ENCODE peak calls at places on chromosomes 13 and 19, in eight cellular contexts. One of them, this sample, is unnamed. For H3K4me1, the result is how much of the 10 kb centered on the place peaks cover.

GRCh38 chr13:105642511-105642958 is 892.9 kb downstream of the EFNB2 start:
- DNase-seq in tibial nerve: no peak
- DNase-seq in gastrocnemius medialis: no peak
- DNase-seq in cardiac muscle cell: no peak
- DNase-seq in tibial artery: no peak
- DNase-seq in A549: peak
- DNase-seq in PC-3: peak
- DNase-seq in adrenal gland: no peak
- DNase-seq in this sample: no peak

GRCh38 chr13:94480672-94481145 is 1.2 kb upstream of the DCT start:
- DNase-seq in adrenal gland: no peak
- DNase-seq in cardiac muscle cell: no peak
- DNase-seq in gastrocnemius medialis: peak
- DNase-seq in PC-3: no peak
- DNase-seq in A549: no peak
- DNase-seq in tibial nerve: peak
- DNase-seq in tibial artery: no peak
- DNase-seq in this sample: peak

GRCh38 chr13:28755546-28755870 is 36.7 kb upstream of the SLC46A3 start:
- DNase-seq in PC-3: no peak
- DNase-seq in tibial artery: no peak
- DNase-seq in A549: no peak
- DNase-seq in gastrocnemius medialis: no peak
- DNase-seq in tibial nerve: no peak
- DNase-seq in adrenal gland: no peak
- DNase-seq in cardiac muscle cell: no peak
- DNase-seq in this sample: no peak

GRCh38 chr13:50268500-50268899 is 253.3 kb downstream of the KCNRG start:
- DNase-seq in PC-3: no peak
- DNase-seq in cardiac muscle cell: no peak
- DNase-seq in tibial nerve: no peak
- DNase-seq in adrenal gland: no peak
- DNase-seq in A549: no peak
- DNase-seq in tibial artery: no peak
- DNase-seq in gastrocnemius medialis: no peak
- DNase-seq in this sample: no peak

GRCh38 chr13:53200498-53201453 is 172.2 kb downstream of the OLFM4 start:
- DNase-seq in adrenal gland: no peak
- DNase-seq in PC-3: no peak
- DNase-seq in gastrocnemius medialis: no peak
- DNase-seq in A549: no peak
- DNase-seq in cardiac muscle cell: peak
- DNase-seq in tibial nerve: peak
- DNase-seq in tibial artery: no peak
- DNase-seq in this sample: peak

GRCh38 chr19:43395561-43395960 is 19.1 kb upstream of the TEX101 start:
- DNase-seq in tibial artery: no peak
- DNase-seq in gastrocnemius medialis: no peak
- DNase-seq in A549: no peak
- DNase-seq in tibial nerve: no peak
- DNase-seq in adrenal gland: no peak
- DNase-seq in PC-3: peak
- DNase-seq in cardiac muscle cell: no peak
- DNase-seq in this sample: no peak

GRCh38 chr19:53432088-53432661 is 391 bp downstream of the ZNF761 start:
- DNase-seq in adrenal gland: no peak
- DNase-seq in PC-3: peak
- DNase-seq in A549: peak
- DNase-seq in cardiac muscle cell: peak
- DNase-seq in tibial artery: no peak
- DNase-seq in gastrocnemius medialis: no peak
- DNase-seq in tibial nerve: no peak
- DNase-seq in this sample: peak

GRCh38 chr13:48772908-48773307 is 119.2 kb downstream of the CYSLTR2 start:
- DNase-seq in PC-3: no peak
- DNase-seq in tibial artery: no peak
- DNase-seq in tibial nerve: no peak
- DNase-seq in cardiac muscle cell: no peak
- DNase-seq in A549: no peak
- DNase-seq in gastrocnemius medialis: no peak
- DNase-seq in adrenal gland: no peak
- DNase-seq in this sample: no peak

GRCh38 chr19:1690570-1691307 is 38.3 kb upstream of the TCF3 start:
- DNase-seq in adrenal gland: no peak
- DNase-seq in tibial artery: no peak
- DNase-seq in cardiac muscle cell: peak
- DNase-seq in tibial nerve: no peak
- DNase-seq in PC-3: peak
- DNase-seq in A549: no peak
- DNase-seq in gastrocnemius medialis: no peak
- DNase-seq in this sample: no peak

GRCh38 chr13:24636776-24637175 is 43.4 kb upstream of the ATP12A start:
- DNase-seq in tibial artery: no peak
- DNase-seq in adrenal gland: no peak
- DNase-seq in A549: no peak
- DNase-seq in PC-3: no peak
- DNase-seq in gastrocnemius medialis: no peak
- DNase-seq in cardiac muscle cell: no peak
- DNase-seq in tibial nerve: no peak
- DNase-seq in this sample: no peak

GRCh38 chr13:29497137-29497654 is 98.3 kb downstream of the SLC7A1 start:
- DNase-seq in A549: no peak
- DNase-seq in tibial nerve: no peak
- DNase-seq in adrenal gland: peak
- DNase-seq in cardiac muscle cell: peak
- DNase-seq in tibial artery: no peak
- DNase-seq in PC-3: no peak
- DNase-seq in gastrocnemius medialis: peak
- DNase-seq in this sample: peak

GRCh38 chr13:99214691-99215090 is 14.0 kb downstream of the UBAC2 start:
- DNase-seq in cardiac muscle cell: no peak
- DNase-seq in tibial nerve: no peak
- DNase-seq in tibial artery: no peak
- DNase-seq in PC-3: no peak
- DNase-seq in adrenal gland: no peak
- DNase-seq in gastrocnemius medialis: no peak
- DNase-seq in A549: no peak
- DNase-seq in this sample: no peak

GRCh38 chr19:9862897-9863296 is 27.8 kb downstream of the PIN1 start:
- DNase-seq in tibial artery: no peak
- DNase-seq in PC-3: no peak
- DNase-seq in cardiac muscle cell: no peak
- DNase-seq in adrenal gland: no peak
- DNase-seq in gastrocnemius medialis: no peak
- DNase-seq in A549: no peak
- DNase-seq in tibial nerve: no peak
- DNase-seq in this sample: no peak

GRCh38 chr19:16325671-16326400 is 1.2 kb downstream of the KLF2 start:
- DNase-seq in cardiac muscle cell: peak
- DNase-seq in PC-3: no peak
- DNase-seq in adrenal gland: peak
- DNase-seq in gastrocnemius medialis: no peak
- DNase-seq in tibial artery: peak
- DNase-seq in tibial nerve: no peak
- DNase-seq in A549: peak
- DNase-seq in this sample: peak

GRCh38 chr19:7982651-7983099 is 22.8 kb downstream of the ELAVL1 start:
- DNase-seq in adrenal gland: peak
- DNase-seq in tibial artery: no peak
- DNase-seq in A549: no peak
- DNase-seq in tibial nerve: no peak
- DNase-seq in cardiac muscle cell: no peak
- DNase-seq in PC-3: no peak
- DNase-seq in gastrocnemius medialis: no peak
- DNase-seq in this sample: peak

GRCh38 chr19:35056513-35057063 is 15.1 kb downstream of the HPN start:
- DNase-seq in adrenal gland: no peak
- DNase-seq in tibial nerve: no peak
- DNase-seq in PC-3: no peak
- DNase-seq in A549: no peak
- DNase-seq in tibial artery: no peak
- DNase-seq in cardiac muscle cell: no peak
- DNase-seq in gastrocnemius medialis: no peak
- DNase-seq in this sample: no peak

GRCh38 chr13:99464441-99464949 is 36.8 kb upstream of the TM9SF2 start:
- DNase-seq in PC-3: no peak
- DNase-seq in tibial nerve: no peak
- DNase-seq in A549: no peak
- DNase-seq in tibial artery: no peak
- DNase-seq in adrenal gland: no peak
- DNase-seq in cardiac muscle cell: no peak
- DNase-seq in gastrocnemius medialis: no peak
- DNase-seq in this sample: no peak

GRCh38 chr19:1618157-1619093 is 13.2 kb upstream of the UQCR11 start:
- DNase-seq in adrenal gland: no peak
- DNase-seq in cardiac muscle cell: peak
- DNase-seq in tibial artery: no peak
- DNase-seq in tibial nerve: no peak
- DNase-seq in PC-3: peak
- DNase-seq in A549: peak
- DNase-seq in gastrocnemius medialis: no peak
- DNase-seq in this sample: no peak

GRCh38 chr13:28012896-28013295 is 24.4 kb upstream of the URAD start:
- DNase-seq in PC-3: peak
- DNase-seq in A549: no peak
- DNase-seq in tibial nerve: no peak
- DNase-seq in cardiac muscle cell: no peak
- DNase-seq in adrenal gland: no peak
- DNase-seq in gastrocnemius medialis: no peak
- DNase-seq in tibial artery: no peak
- DNase-seq in this sample: no peak

DNA sequence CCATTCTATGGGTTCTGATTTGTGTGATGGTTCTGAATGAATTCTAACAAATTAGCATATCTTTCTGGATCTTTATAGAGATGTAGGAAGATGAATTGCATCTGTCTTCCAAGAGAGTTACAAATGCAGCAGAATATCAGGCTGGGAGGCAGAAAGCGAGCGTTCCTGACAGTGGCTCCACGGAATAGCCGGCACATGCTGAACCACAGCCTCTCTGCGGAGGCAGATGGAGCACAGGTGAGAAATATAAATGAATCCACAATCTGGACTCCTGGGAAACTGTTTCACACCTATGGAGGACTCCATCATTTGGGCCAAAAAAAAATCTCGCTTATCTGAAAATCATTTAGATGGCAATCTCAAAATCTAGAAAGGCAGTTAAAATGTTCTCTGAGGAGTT is 34.5 kb upstream of the WASF3 start:
- DNase-seq in gastrocnemius medialis: no peak
- DNase-seq in adrenal gland: no peak
- DNase-seq in tibial nerve: no peak
- DNase-seq in cardiac muscle cell: no peak
- DNase-seq in tibial artery: no peak
- DNase-seq in A549: no peak
- DNase-seq in PC-3: no peak
- DNase-seq in this sample: no peak
- H3K4me1 ChIP-seq in gastrocnemius medialis: under half
- H3K4me1 ChIP-seq in adrenal gland: under half
- H3K4me1 ChIP-seq in tibial nerve: under half
- H3K4me1 ChIP-seq in cardiac muscle cell: under half
- H3K4me1 ChIP-seq in tibial artery: under half
- H3K4me1 ChIP-seq in A549: under half
- H3K4me1 ChIP-seq in PC-3: under half
- H3K4me1 ChIP-seq in this sample: under half

DNA sequence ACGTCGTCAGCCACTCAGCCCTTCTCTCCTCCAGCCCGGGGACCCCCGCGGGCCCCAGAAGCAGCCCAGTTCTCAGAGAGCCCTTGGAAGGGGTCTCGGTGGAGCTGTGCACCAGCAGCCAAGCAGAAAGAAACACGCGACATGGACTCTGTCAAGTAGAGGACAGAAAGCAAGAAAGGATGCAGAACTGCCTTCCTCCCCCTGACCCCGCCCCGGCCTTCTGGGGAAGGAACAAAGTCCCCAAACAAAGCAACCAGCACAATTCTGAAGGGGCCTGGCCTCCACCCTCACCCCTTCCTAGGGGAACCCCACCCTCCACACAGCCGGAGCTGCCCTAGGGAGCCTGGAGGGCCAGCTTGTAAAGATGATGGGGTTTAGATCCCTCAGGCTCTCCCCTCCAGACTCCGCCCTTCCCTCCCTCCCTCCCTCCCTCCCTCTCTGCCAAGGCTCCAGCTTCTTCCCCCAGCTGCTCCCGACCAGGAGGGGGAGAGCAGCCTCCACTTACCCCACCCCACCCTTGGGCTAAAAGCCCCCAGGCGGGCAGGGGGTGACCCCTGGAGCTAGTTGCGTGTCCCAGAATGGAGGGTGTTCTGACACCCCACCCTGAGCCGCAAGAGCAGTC is 7.8 kb downstream of the LYL1 start:
- DNase-seq in gastrocnemius medialis: no peak
- DNase-seq in tibial artery: no peak
- DNase-seq in adrenal gland: no peak
- DNase-seq in A549: no peak
- DNase-seq in cardiac muscle cell: no peak
- DNase-seq in tibial nerve: no peak
- DNase-seq in PC-3: peak
- DNase-seq in this sample: no peak
- H3K27ac ChIP-seq in gastrocnemius medialis: peak
- H3K27ac ChIP-seq in tibial artery: peak
- H3K27ac ChIP-seq in adrenal gland: no peak
- H3K27ac ChIP-seq in A549: no peak
- H3K27ac ChIP-seq in cardiac muscle cell: no peak
- H3K27ac ChIP-seq in tibial nerve: peak
- H3K27ac ChIP-seq in PC-3: no peak
- H3K27ac ChIP-seq in this sample: no peak

GRCh38 chr13:20964904-20965303 is 62.4 kb upstream of the XPO4 start:
- DNase-seq in PC-3: no peak
- DNase-seq in adrenal gland: no peak
- DNase-seq in cardiac muscle cell: no peak
- DNase-seq in gastrocnemius medialis: no peak
- DNase-seq in tibial nerve: no peak
- DNase-seq in tibial artery: no peak
- DNase-seq in A549: no peak
- DNase-seq in this sample: no peak
- H3K4me3 ChIP-seq in PC-3: no peak
- H3K4me3 ChIP-seq in adrenal gland: no peak
- H3K4me3 ChIP-seq in cardiac muscle cell: no peak
- H3K4me3 ChIP-seq in gastrocnemius medialis: no peak
- H3K4me3 ChIP-seq in tibial nerve: no peak
- H3K4me3 ChIP-seq in tibial artery: no peak
- H3K4me3 ChIP-seq in A549: no peak
- H3K4me3 ChIP-seq in this sample: no peak

DNA sequence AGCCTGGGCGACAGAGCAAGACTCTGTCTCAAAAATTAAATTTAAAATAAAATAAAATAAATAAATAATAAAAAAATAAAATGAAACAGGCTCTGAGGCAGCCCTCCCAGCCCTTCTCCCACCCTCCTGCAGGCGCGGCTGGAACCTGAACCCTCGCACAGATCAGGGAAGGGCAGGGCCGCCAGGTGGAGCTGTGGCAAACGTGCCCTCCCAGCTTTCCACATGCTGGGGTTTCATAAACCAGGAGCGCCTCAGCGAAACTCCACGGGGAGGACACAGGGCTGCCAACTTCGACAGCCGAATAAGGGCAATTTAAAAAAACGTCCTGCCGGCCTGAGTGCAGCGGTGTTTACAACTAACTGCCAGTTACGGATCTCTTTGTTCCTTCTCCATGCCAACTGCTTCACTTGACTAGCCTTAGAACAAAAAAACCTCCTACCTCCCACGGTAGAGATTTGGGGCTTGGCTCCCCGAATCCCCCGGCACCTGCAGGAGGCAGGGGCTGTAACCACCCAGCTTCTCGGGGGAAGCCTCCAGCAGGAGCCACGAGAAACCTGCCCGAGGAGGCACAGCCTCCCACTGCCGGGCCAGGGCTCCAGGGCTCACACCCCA is 15.9 kb downstream of the ZNF787 start:
- DNase-seq in gastrocnemius medialis: peak
- DNase-seq in adrenal gland: peak
- DNase-seq in A549: peak
- DNase-seq in tibial artery: peak
- DNase-seq in tibial nerve: peak
- DNase-seq in PC-3: peak
- DNase-seq in cardiac muscle cell: peak
- DNase-seq in this sample: peak
- H3K4me1 ChIP-seq in gastrocnemius medialis: under half
- H3K4me1 ChIP-seq in adrenal gland: under half
- H3K4me1 ChIP-seq in A549: under half
- H3K4me1 ChIP-seq in tibial artery: under half
- H3K4me1 ChIP-seq in tibial nerve: under half
- H3K4me1 ChIP-seq in PC-3: under half
- H3K4me1 ChIP-seq in cardiac muscle cell: under half
- H3K4me1 ChIP-seq in this sample: under half

This sample was measured in psoas muscle.